ENCODE peak calls at places on chromosomes 3 and 15, in five cellular contexts. M is IMR-90, N is mesendoderm, P is fibroblast of lung, J is H9. K is an unnamed sample.

GRCh38 chr3:43793648-43794372 is 103.1 kb downstream of the ABHD5 start:
- DNase-seq in M (no peak), N (no peak), P (no peak), J (peak; percentile 14), K (no peak)

GRCh38 chr3:109902549-109902948 is 565.2 kb upstream of the DPPA4 start:
- DNase-seq in M (no peak), N (no peak), P (no peak), J (no peak), K (no peak)

GRCh38 chr15:73560501-73561117 is 72.6 kb downstream of the NPTN start:
- DNase-seq in M (peak; percentile 84), N (peak; percentile 63), P (peak; percentile 90), J (no peak), K (peak; percentile 80)

GRCh38 chr3:170709046-170709445 is 123.2 kb upstream of the SLC7A14 start:
- DNase-seq in M (peak; percentile 96), N (no peak), P (peak; percentile 95), J (no peak), K (no peak)

GRCh38 chr3:46860381-46861292 is 2.6 kb downstream of the MYL3 start:
- DNase-seq in M (no peak), N (peak; percentile 58), P (no peak), J (no peak), K (no peak)

GRCh38 chr3:179450321-179450720 is 949 bp downstream of the GNB4 start:
- DNase-seq in M (peak; percentile 19), N (no peak), P (peak; percentile 47), J (no peak), K (no peak)

GRCh38 chr3:104510091-104510860 is 856.4 kb upstream of the ALCAM start:
- DNase-seq in M (no peak), N (no peak), P (no peak), J (no peak), K (peak; percentile 92)

GRCh38 chr15:75775296-75776074 is 62.8 kb upstream of the CSPG4 start:
- DNase-seq in M (no peak), N (peak; percentile 91), P (no peak), J (peak; percentile 88), K (no peak)

GRCh38 chr3:72836923-72837322 is 11.3 kb downstream of the SHQ1 start:
- DNase-seq in M (no peak), N (no peak), P (no peak), J (no peak), K (no peak)

GRCh38 chr3:99013794-99014315 is 112.4 kb upstream of the DCBLD2 start:
- DNase-seq in M (no peak), N (no peak), P (no peak), J (no peak), K (no peak)

GRCh38 chr15:66912001-66912400 is 153.4 kb upstream of the SMAD3 start:
- DNase-seq in M (no peak), N (no peak), P (no peak), J (peak; percentile 6), K (no peak)

GRCh38 chr15:68666120-68666811 is 87.5 kb downstream of the CORO2B start:
- DNase-seq in M (no peak), N (no peak), P (no peak), J (peak; percentile 56), K (no peak)

GRCh38 chr3:354433-354832 is 157.9 kb downstream of the CHL1 start:
- DNase-seq in M (peak; percentile 64), N (peak; percentile 80), P (peak; percentile 74), J (peak; percentile 42), K (no peak)

GRCh38 chr15:80028937-80029336 is 30.5 kb upstream of the ZFAND6 start:
- DNase-seq in M (no peak), N (peak; percentile 22), P (no peak), J (no peak), K (no peak)

GRCh38 chr3:171967932-171968678 is 71.3 kb upstream of the FNDC3B start:
- DNase-seq in M (peak; percentile 85), N (no peak), P (peak; percentile 82), J (no peak), K (no peak)

GRCh38 chr3:7388026-7388425 is 527.1 kb downstream of the GRM7 start:
- DNase-seq in M (no peak), N (no peak), P (no peak), J (no peak), K (no peak)

GRCh38 chr3:157618075-157618760 is 115.0 kb upstream of the VEPH1 start:
- DNase-seq in M (peak; percentile 71), N (peak; percentile 77), P (peak; percentile 83), J (no peak), K (peak; percentile 66)

GRCh38 chr3:31785734-31786133 is 195.3 kb downstream of the OSBPL10 start:
- DNase-seq in M (no peak), N (no peak), P (no peak), J (no peak), K (no peak)

GRCh38 chr15:64837502-64837901 is 4.2 kb upstream of the PLEKHO2 start:
- DNase-seq in M (no peak), N (no peak), P (no peak), J (no peak), K (no peak)

GRCh38 chr15:57865294-57865693 is 158.8 kb downstream of the POLR2M start:
- DNase-seq in M (no peak), N (peak; percentile 38), P (no peak), J (peak; percentile 39), K (no peak)

GRCh38 chr3:72270072-72270611 is 485.2 kb upstream of the PROK2 start:
- DNase-seq in M (peak; percentile 96), N (peak; percentile 88), P (peak; percentile 99), J (no peak), K (no peak)

GRCh38 chr15:25238716-25239470 is 199.9 kb downstream of the UBE3A start:
- DNase-seq in M (no peak), N (no peak), P (no peak), J (no peak), K (no peak)

GRCh38 chr15:66039117-66039860 is 170.0 kb downstream of the RAB11A start:
- DNase-seq in M (no peak), N (peak; percentile 91), P (no peak), J (peak; percentile 59), K (no peak)

GRCh38 chr3:95302044-95302443 is 1239.2 kb downstream of the NSUN3 start:
- DNase-seq in M (peak; percentile 62), N (peak; percentile 64), P (peak; percentile 16), J (no peak), K (no peak)

GRCh38 chr15:77855871-77856270 is 221.6 kb downstream of the TBC1D2B start:
- DNase-seq in M (no peak), N (no peak), P (no peak), J (peak; percentile 9), K (no peak)

GRCh38 chr15:77857419-77857818 is 220.1 kb downstream of the TBC1D2B start:
- DNase-seq in M (no peak), N (no peak), P (no peak), J (peak; percentile 17), K (no peak)

GRCh38 chr15:77859491-77860060 is 217.9 kb downstream of the TBC1D2B start:
- DNase-seq in M (no peak), N (peak; percentile 49), P (no peak), J (peak; percentile 81), K (no peak)

GRCh38 chr15:77858677-77859490 is 218.6 kb downstream of the TBC1D2B start:
- DNase-seq in M (no peak), N (no peak), P (no peak), J (peak; percentile 14), K (no peak)

DNA sequence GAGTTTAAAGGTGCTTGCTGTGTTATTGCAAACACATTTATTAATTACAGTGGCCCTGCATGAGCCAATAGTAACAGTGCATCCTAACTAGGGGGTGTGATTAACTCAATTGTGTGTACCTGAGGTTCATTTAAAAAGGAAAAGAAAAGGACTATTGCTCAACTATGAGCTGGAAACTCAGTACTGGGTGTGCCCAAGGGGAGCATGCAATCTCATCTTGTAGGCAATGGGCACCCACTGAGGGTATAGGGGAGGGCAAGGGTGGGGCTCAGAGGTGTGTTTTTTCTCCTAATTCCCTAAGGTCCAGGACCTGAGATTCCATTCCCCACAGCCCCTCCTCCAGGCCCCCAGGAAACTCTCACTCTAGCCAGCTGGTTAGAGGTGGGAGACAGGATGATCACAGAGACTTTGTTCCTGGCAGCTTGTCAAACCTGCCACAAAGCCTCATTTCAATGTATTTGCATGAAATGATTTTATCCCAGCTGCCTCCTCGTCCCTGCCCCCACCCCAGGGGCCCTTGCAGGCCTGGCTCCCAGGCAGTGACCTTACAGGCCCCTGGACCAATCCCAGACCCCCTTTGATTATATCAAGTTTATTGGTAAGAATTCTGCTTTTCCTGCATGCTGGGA is 220.7 kb downstream of the TBC1D2B start:
- DNase-seq in M (no peak), N (peak; percentile 59), P (no peak), J (peak; percentile 6), K (no peak)
- H3K9ac ChIP-seq in M (no peak overlapping the region), N (no peak overlapping the region), P (no peak overlapping the region), J (no peak overlapping the region), K (no peak overlapping the region)

GRCh38 chr15:97875025-97875512 is 85.4 kb upstream of the ARRDC4 start:
- DNase-seq in M (no peak), N (no peak), P (no peak), J (no peak), K (no peak)
- H3K9ac ChIP-seq in M (no peak overlapping the region), N (no peak overlapping the region), P (no peak overlapping the region), J (no peak overlapping the region), K (no peak overlapping the region)

GRCh38 chr3:168974628-168975403 is 688.7 kb downstream of the MECOM start:
- DNase-seq in M (no peak), N (no peak), P (no peak), J (no peak), K (peak; percentile 10)

GRCh38 chr3:168973897-168974296 is 689.6 kb downstream of the MECOM start:
- DNase-seq in M (no peak), N (no peak), P (no peak), J (no peak), K (no peak)

GRCh38 chr3:168977696-168978374 is 685.7 kb downstream of the MECOM start:
- DNase-seq in M (peak; percentile 44), N (no peak), P (peak; percentile 88), J (no peak), K (no peak)

GRCh38 chr3:168973206-168973605 is 690.3 kb downstream of the MECOM start:
- DNase-seq in M (peak; percentile 39), N (no peak), P (no peak), J (no peak), K (no peak)

DNA sequence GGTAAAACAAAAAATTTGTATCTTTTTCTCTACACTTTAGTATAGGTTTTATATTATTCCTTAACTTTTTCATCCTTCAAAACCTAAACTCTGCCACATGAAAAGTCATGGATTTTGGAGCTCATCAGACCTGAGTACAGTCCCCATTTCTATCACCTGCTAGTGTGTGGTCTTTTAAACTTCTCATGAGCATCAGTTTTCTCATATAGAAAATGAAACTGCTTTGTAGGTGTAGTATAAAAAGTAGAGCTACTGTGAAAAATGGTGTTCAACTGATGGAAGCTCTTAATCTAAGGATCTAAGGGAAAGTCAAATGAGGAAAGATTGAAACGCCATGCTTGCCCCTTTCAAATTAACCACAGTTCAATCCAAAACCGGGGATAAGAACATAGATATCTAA is 686.5 kb downstream of the MECOM start:
- DNase-seq in M (no peak), N (no peak), P (no peak), J (no peak), K (no peak)
- H3K9ac ChIP-seq in M (no peak overlapping the region), N (no peak overlapping the region), P (no peak overlapping the region), J (no peak overlapping the region), K (no peak overlapping the region)

DNA sequence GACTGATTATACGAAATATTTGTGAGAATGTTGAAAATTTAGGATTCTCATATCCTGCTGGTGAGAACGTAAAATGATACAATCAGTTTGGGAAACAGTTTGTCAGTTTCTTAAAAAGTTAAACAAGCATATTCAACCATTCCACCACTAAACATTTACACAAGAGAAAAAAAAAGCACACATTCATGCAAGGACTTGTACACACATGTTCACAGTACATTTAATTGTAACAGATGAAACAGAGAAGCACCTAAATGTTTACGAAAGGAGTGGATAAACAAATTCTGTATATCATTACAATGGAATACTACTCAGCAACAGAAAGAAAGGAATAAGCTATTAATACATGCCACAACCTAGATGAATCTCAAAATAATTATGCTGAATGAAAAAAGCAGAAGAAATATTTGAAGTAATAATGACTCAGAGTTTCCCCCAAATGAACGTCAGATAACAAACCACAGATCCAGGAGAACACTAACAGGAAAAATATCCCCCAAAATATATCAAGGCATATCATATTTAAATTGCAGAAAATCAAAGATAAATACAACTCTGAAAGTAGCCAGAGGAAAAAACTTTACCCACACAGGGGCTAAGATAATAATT is 14.3 kb downstream of the ANKRD28 start:
- DNase-seq in M (peak; percentile 85), N (no peak), P (peak; percentile 76), J (no peak), K (no peak)
- H3K9ac ChIP-seq in M (no peak overlapping the region), N (no peak overlapping the region), P (no peak overlapping the region), J (no peak overlapping the region), K (no peak overlapping the region)

K was measured in SK-N-MC.